ENCODE peak calls at places on chromosomes 2 and 18, in ten cellular contexts. One of them, this sample, is unnamed.

GRCh38 chr2:145631561-145631960 is 1111.6 kb upstream of the ZEB2 start:
- DNase-seq in RWPE1: no peak
- DNase-seq in GM12892: no peak
- DNase-seq in activated T-cell treated with anti-CD3 and anti-CD28 coated beads, Interleukin-2, amount 50 U/mL, for 1 hour: no peak
- DNase-seq in mammary epithelial cell: peak; percentile 53
- DNase-seq in GM03348: peak; percentile 7
- DNase-seq in brain microvascular endothelial cell: no peak
- DNase-seq in GM12865: no peak
- DNase-seq in Caco-2: no peak
- DNase-seq in NCI-H446 treated with DMSO at 0.1 percent for 48 hours: no peak
- DNase-seq in this sample: no peak

GRCh38 chr2:160087854-160088745 is 25.7 kb upstream of the PLA2R1 start:
- DNase-seq in brain microvascular endothelial cell: no peak
- DNase-seq in activated T-cell treated with anti-CD3 and anti-CD28 coated beads, Interleukin-2, amount 50 U/mL, for 1 hour: no peak
- DNase-seq in GM12865: peak; percentile 29
- DNase-seq in mammary epithelial cell: peak; percentile 32
- DNase-seq in GM03348: peak; percentile 24
- DNase-seq in NCI-H446 treated with DMSO at 0.1 percent for 48 hours: no peak
- DNase-seq in RWPE1: no peak
- DNase-seq in Caco-2: no peak
- DNase-seq in GM12892: no peak
- DNase-seq in this sample: peak; percentile 41

GRCh38 chr2:241161646-241162281 is 11.5 kb downstream of the PPP1R7 start:
- DNase-seq in brain microvascular endothelial cell: peak; percentile 68
- DNase-seq in RWPE1: no peak
- DNase-seq in GM03348: peak; percentile 93
- DNase-seq in NCI-H446 treated with DMSO at 0.1 percent for 48 hours: peak; percentile 86
- DNase-seq in GM12865: no peak
- DNase-seq in mammary epithelial cell: peak; percentile 11
- DNase-seq in Caco-2: no peak
- DNase-seq in GM12892: no peak
- DNase-seq in activated T-cell treated with anti-CD3 and anti-CD28 coated beads, Interleukin-2, amount 50 U/mL, for 1 hour: no peak
- DNase-seq in this sample: peak; percentile 77

GRCh38 chr18:10353791-10354190 is 100.6 kb upstream of the APCDD1 start:
- DNase-seq in RWPE1: peak; percentile 47
- DNase-seq in Caco-2: no peak
- DNase-seq in GM12865: no peak
- DNase-seq in GM03348: peak; percentile 64
- DNase-seq in NCI-H446 treated with DMSO at 0.1 percent for 48 hours: peak; percentile 59
- DNase-seq in activated T-cell treated with anti-CD3 and anti-CD28 coated beads, Interleukin-2, amount 50 U/mL, for 1 hour: no peak
- DNase-seq in GM12892: no peak
- DNase-seq in brain microvascular endothelial cell: peak; percentile 68
- DNase-seq in mammary epithelial cell: peak; percentile 68
- DNase-seq in this sample: peak; percentile 9

GRCh38 chr2:242001853-242002252 is 132.3 kb downstream of the RTP5 start:
- DNase-seq in Caco-2: no peak
- DNase-seq in brain microvascular endothelial cell: no peak
- DNase-seq in activated T-cell treated with anti-CD3 and anti-CD28 coated beads, Interleukin-2, amount 50 U/mL, for 1 hour: peak; percentile 7
- DNase-seq in RWPE1: no peak
- DNase-seq in GM12865: no peak
- DNase-seq in GM12892: no peak
- DNase-seq in NCI-H446 treated with DMSO at 0.1 percent for 48 hours: no peak
- DNase-seq in mammary epithelial cell: no peak
- DNase-seq in GM03348: no peak
- DNase-seq in this sample: no peak

GRCh38 chr18:805755-806110 is 6.3 kb downstream of the YES1 start:
- DNase-seq in brain microvascular endothelial cell: no peak
- DNase-seq in NCI-H446 treated with DMSO at 0.1 percent for 48 hours: no peak
- DNase-seq in GM12892: no peak
- DNase-seq in RWPE1: no peak
- DNase-seq in GM12865: peak; percentile 25
- DNase-seq in mammary epithelial cell: no peak
- DNase-seq in activated T-cell treated with anti-CD3 and anti-CD28 coated beads, Interleukin-2, amount 50 U/mL, for 1 hour: no peak
- DNase-seq in GM03348: no peak
- DNase-seq in Caco-2: no peak
- DNase-seq in this sample: no peak

GRCh38 chr2:98508690-98509054 is 64.0 kb downstream of the INPP4A start:
- DNase-seq in NCI-H446 treated with DMSO at 0.1 percent for 48 hours: no peak
- DNase-seq in GM12865: no peak
- DNase-seq in mammary epithelial cell: peak; percentile 85
- DNase-seq in GM03348: no peak
- DNase-seq in RWPE1: peak; percentile 13
- DNase-seq in GM12892: no peak
- DNase-seq in Caco-2: no peak
- DNase-seq in activated T-cell treated with anti-CD3 and anti-CD28 coated beads, Interleukin-2, amount 50 U/mL, for 1 hour: peak; percentile 47
- DNase-seq in brain microvascular endothelial cell: peak; percentile 23
- DNase-seq in this sample: no peak

GRCh38 chr2:186595219-186595618 is 5.4 kb downstream of the ITGAV start:
- DNase-seq in mammary epithelial cell: no peak
- DNase-seq in NCI-H446 treated with DMSO at 0.1 percent for 48 hours: peak; percentile 51
- DNase-seq in GM12892: no peak
- DNase-seq in Caco-2: no peak
- DNase-seq in GM12865: no peak
- DNase-seq in GM03348: no peak
- DNase-seq in RWPE1: no peak
- DNase-seq in brain microvascular endothelial cell: no peak
- DNase-seq in activated T-cell treated with anti-CD3 and anti-CD28 coated beads, Interleukin-2, amount 50 U/mL, for 1 hour: no peak
- DNase-seq in this sample: peak; percentile 38

GRCh38 chr18:26656401-26656943 is 108.1 kb upstream of the KCTD1 start:
- DNase-seq in GM12892: no peak
- DNase-seq in Caco-2: no peak
- DNase-seq in NCI-H446 treated with DMSO at 0.1 percent for 48 hours: no peak
- DNase-seq in RWPE1: no peak
- DNase-seq in brain microvascular endothelial cell: no peak
- DNase-seq in GM12865: no peak
- DNase-seq in mammary epithelial cell: no peak
- DNase-seq in GM03348: peak; percentile 36
- DNase-seq in activated T-cell treated with anti-CD3 and anti-CD28 coated beads, Interleukin-2, amount 50 U/mL, for 1 hour: no peak
- DNase-seq in this sample: no peak

GRCh38 chr2:54634012-54634411 is 89.5 kb upstream of the EML6 start:
- DNase-seq in GM12865: peak; percentile 24
- DNase-seq in NCI-H446 treated with DMSO at 0.1 percent for 48 hours: no peak
- DNase-seq in brain microvascular endothelial cell: no peak
- DNase-seq in Caco-2: no peak
- DNase-seq in activated T-cell treated with anti-CD3 and anti-CD28 coated beads, Interleukin-2, amount 50 U/mL, for 1 hour: no peak
- DNase-seq in mammary epithelial cell: no peak
- DNase-seq in GM12892: no peak
- DNase-seq in GM03348: no peak
- DNase-seq in RWPE1: no peak
- DNase-seq in this sample: no peak

GRCh38 chr2:72934683-72935610 is 17.6 kb downstream of the EMX1 start:
- DNase-seq in NCI-H446 treated with DMSO at 0.1 percent for 48 hours: no peak
- DNase-seq in RWPE1: peak; percentile 62
- DNase-seq in activated T-cell treated with anti-CD3 and anti-CD28 coated beads, Interleukin-2, amount 50 U/mL, for 1 hour: no peak
- DNase-seq in mammary epithelial cell: peak; percentile 82
- DNase-seq in GM12865: peak; percentile 65
- DNase-seq in GM03348: no peak
- DNase-seq in Caco-2: peak; percentile 70
- DNase-seq in GM12892: no peak
- DNase-seq in brain microvascular endothelial cell: no peak
- DNase-seq in this sample: peak; percentile 39

GRCh38 chr2:220946552-220946951 is 625.6 kb downstream of the EPHA4 start:
- DNase-seq in mammary epithelial cell: peak; percentile 78
- DNase-seq in NCI-H446 treated with DMSO at 0.1 percent for 48 hours: no peak
- DNase-seq in GM03348: no peak
- DNase-seq in activated T-cell treated with anti-CD3 and anti-CD28 coated beads, Interleukin-2, amount 50 U/mL, for 1 hour: no peak
- DNase-seq in GM12865: no peak
- DNase-seq in Caco-2: no peak
- DNase-seq in brain microvascular endothelial cell: peak; percentile 39
- DNase-seq in GM12892: no peak
- DNase-seq in RWPE1: no peak
- DNase-seq in this sample: peak; percentile 16

GRCh38 chr2:101153811-101154210 is 2.6 kb upstream of the TBC1D8 start:
- DNase-seq in GM12865: no peak
- DNase-seq in activated T-cell treated with anti-CD3 and anti-CD28 coated beads, Interleukin-2, amount 50 U/mL, for 1 hour: no peak
- DNase-seq in RWPE1: no peak
- DNase-seq in GM12892: no peak
- DNase-seq in brain microvascular endothelial cell: no peak
- DNase-seq in mammary epithelial cell: no peak
- DNase-seq in NCI-H446 treated with DMSO at 0.1 percent for 48 hours: no peak
- DNase-seq in GM03348: no peak
- DNase-seq in Caco-2: no peak
- DNase-seq in this sample: no peak

GRCh38 chr2:152038451-152038958 is 60.3 kb downstream of the CACNB4 start:
- DNase-seq in Caco-2: no peak
- DNase-seq in activated T-cell treated with anti-CD3 and anti-CD28 coated beads, Interleukin-2, amount 50 U/mL, for 1 hour: no peak
- DNase-seq in mammary epithelial cell: no peak
- DNase-seq in GM03348: no peak
- DNase-seq in RWPE1: no peak
- DNase-seq in NCI-H446 treated with DMSO at 0.1 percent for 48 hours: no peak
- DNase-seq in GM12865: no peak
- DNase-seq in brain microvascular endothelial cell: no peak
- DNase-seq in GM12892: no peak
- DNase-seq in this sample: no peak

GRCh38 chr2:160140001-160140400 is 60.1 kb downstream of the ITGB6 start:
- DNase-seq in GM12892: no peak
- DNase-seq in activated T-cell treated with anti-CD3 and anti-CD28 coated beads, Interleukin-2, amount 50 U/mL, for 1 hour: no peak
- DNase-seq in GM12865: no peak
- DNase-seq in Caco-2: no peak
- DNase-seq in mammary epithelial cell: no peak
- DNase-seq in RWPE1: no peak
- DNase-seq in brain microvascular endothelial cell: no peak
- DNase-seq in GM03348: no peak
- DNase-seq in NCI-H446 treated with DMSO at 0.1 percent for 48 hours: no peak
- DNase-seq in this sample: no peak

GRCh38 chr2:37344453-37345361 is at the start of gene QPCT:
- DNase-seq in GM12892: peak; percentile 66
- DNase-seq in brain microvascular endothelial cell: peak; percentile 59
- DNase-seq in mammary epithelial cell: no peak
- DNase-seq in Caco-2: peak; percentile 57
- DNase-seq in GM12865: peak; percentile 19
- DNase-seq in NCI-H446 treated with DMSO at 0.1 percent for 48 hours: no peak
- DNase-seq in GM03348: peak; percentile 72
- DNase-seq in activated T-cell treated with anti-CD3 and anti-CD28 coated beads, Interleukin-2, amount 50 U/mL, for 1 hour: peak; percentile 79
- DNase-seq in RWPE1: peak; percentile 38
- DNase-seq in this sample: peak; percentile 86